ENCODE peak calls at places on chromosome 4, in six cellular contexts. V is H9, D is IMR-90, K is mesendoderm, R is neuronal stem cell, Q is trophoblast cell. S is an unnamed sample.

GRCh38 chr4:617644-618330 is 7.6 kb upstream of the PDE6B start:
- DNase-seq in R (no peak), K (peak; percentile 60), Q (peak; percentile 93), V (peak; percentile 70), D (no peak), S (no peak)

GRCh38 chr4:42371306-42372063 is 25.8 kb upstream of the SHISA3 start:
- DNase-seq in K (peak; percentile 51), D (peak; percentile 60), R (no peak), V (no peak), Q (peak; percentile 41), S (peak; percentile 59)

GRCh38 chr4:42015438-42015837 is 25.1 kb downstream of the SLC30A9 start:
- DNase-seq in R (no peak), K (no peak), D (no peak), Q (no peak), V (no peak), S (no peak)

GRCh38 chr4:136754810-136755530 is 777.3 kb downstream of the PCDH18 start:
- DNase-seq in D (peak; percentile 39), R (no peak), V (no peak), K (no peak), Q (no peak), S (peak; percentile 45)

GRCh38 chr4:129561886-129562285 is 465.9 kb downstream of the C4orf33 start:
- DNase-seq in D (no peak), V (no peak), Q (no peak), K (no peak), R (no peak), S (peak; percentile 6)

GRCh38 chr4:181618896-181619295 is 624.3 kb upstream of the TENM3 start:
- DNase-seq in R (no peak), Q (no peak), K (peak; percentile 71), V (peak; percentile 49), D (no peak), S (no peak)

GRCh38 chr4:80070880-80071620 is 2.0 kb downstream of the ANTXR2 start:
- DNase-seq in K (no peak), Q (no peak), D (peak; percentile 55), R (no peak), V (no peak), S (peak; percentile 40)

GRCh38 chr4:336099-336892 is 1.3 kb upstream of the ZNF141 start:
- DNase-seq in V (peak; percentile 29), R (peak; percentile 15), Q (peak; percentile 29), K (peak; percentile 26), D (no peak), S (peak; percentile 17)

GRCh38 chr4:189162073-189162789 is 778.4 kb upstream of the FRG1 start:
- DNase-seq in R (peak; percentile 15), V (peak; percentile 57), Q (no peak), K (peak; percentile 56), D (no peak), S (no peak)

GRCh38 chr4:109207060-109207459 is 95.4 kb downstream of the COL25A1 start:
- DNase-seq in V (no peak), Q (no peak), K (peak; percentile 20), D (peak; percentile 71), R (no peak), S (no peak)

GRCh38 chr4:46503739-46504138 is 113.8 kb upstream of the GABRA2 start:
- DNase-seq in R (no peak), D (no peak), K (no peak), Q (no peak), V (no peak), S (peak; percentile 56)

DNA sequence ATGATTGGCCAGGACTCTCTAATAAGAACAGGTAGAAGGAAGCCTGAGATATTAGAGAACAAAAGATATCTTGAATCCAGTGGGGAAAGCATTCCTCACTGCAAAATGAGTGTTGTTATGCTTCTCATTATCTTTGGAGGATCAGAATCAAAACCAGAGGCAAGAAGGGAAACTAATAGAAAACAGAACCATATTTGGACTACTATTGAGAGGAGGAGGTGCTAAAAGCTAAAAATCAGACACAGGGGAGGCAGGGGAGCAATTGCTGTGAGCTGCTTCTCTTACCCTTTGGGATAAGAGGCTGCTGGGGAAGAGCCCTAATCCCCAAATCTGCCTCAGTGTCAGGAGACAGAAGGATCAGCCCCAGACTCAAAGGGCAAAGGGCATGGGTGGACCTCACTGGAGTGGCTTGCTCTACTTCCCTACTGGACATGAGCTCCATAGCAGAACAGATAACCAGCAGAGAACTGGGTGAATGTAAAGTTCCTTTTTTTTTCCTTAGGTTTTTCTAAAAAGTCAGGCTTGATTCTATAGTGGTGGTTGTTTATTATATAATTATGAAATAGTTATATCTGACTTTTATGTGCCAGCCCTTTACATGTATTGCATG is 60.1 kb downstream of the SEPTIN11 start:
- DNase-seq in K (no peak), V (no peak), R (no peak), D (no peak), Q (no peak), S (no peak)
- H2AK5ac ChIP-seq in K (no peak overlapping the region), V (no peak overlapping the region), R (no peak overlapping the region), D (peak overlapping the region; percentile 96), Q (no peak overlapping the region), S (peak overlapping the region; percentile 67)

DNA sequence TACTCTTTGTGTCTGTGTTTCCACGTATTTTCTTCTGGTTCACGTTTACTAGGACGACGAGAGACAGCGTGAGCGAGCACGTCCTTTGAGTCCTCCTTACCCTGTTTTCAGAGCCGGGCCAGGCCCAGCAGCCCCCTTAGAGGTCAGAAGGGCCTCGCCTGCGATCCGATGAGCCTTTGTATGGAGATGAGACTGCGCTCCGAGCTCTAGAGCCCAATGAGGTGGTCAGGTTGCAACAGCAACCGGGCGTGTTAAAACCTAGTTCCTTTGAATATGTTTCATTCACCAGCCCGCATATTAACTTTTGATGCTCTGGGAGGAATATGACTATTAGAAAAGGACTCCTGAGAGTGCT is 55.6 kb upstream of the TADA2B start:
- DNase-seq in K (peak; percentile 82), V (no peak), R (no peak), D (peak; percentile 37), Q (peak; percentile 88), S (peak; percentile 43)
- H3K23ac ChIP-seq in K (no peak overlapping the region), V (no peak overlapping the region), R (no peak overlapping the region), D (peak overlapping the region; percentile 91), Q (no peak overlapping the region), S (no peak overlapping the region)

DNA sequence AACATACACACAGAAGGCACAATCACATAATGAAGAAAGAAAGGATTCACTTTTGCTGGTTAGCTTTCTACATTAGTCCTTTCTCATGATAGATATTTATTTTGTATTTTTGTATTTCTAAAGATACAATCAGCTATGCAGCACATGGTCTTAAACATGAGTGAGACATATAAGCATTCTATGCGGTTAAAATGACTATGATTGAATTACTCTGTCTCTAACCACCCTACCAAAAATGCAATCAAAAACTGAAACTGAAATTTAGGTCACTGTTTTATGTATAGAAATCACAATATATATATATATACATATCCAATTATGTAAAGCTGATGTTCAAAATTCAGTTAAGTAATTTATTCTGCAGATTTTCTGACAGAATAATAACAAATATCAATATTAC is 21.9 kb downstream of the CXXC4 start:
- DNase-seq in V (no peak), D (no peak), Q (no peak), K (no peak), R (no peak), S (no peak)
- H2AK5ac ChIP-seq in V (no peak overlapping the region), D (no peak overlapping the region), Q (no peak overlapping the region), K (no peak overlapping the region), R (no peak overlapping the region), S (no peak overlapping the region)

GRCh38 chr4:188032170-188032569 is 36.6 kb downstream of the ZFP42 start:
- DNase-seq in Q (no peak), K (peak; percentile 54), R (peak; percentile 58), D (no peak), V (peak; percentile 78), S (no peak)

GRCh38 chr4:188032583-188032982 is 37.0 kb downstream of the ZFP42 start:
- DNase-seq in K (peak; percentile 56), V (peak; percentile 66), Q (no peak), D (no peak), R (peak; percentile 51), S (no peak)

GRCh38 chr4:188031751-188032150 is 36.2 kb downstream of the ZFP42 start:
- DNase-seq in K (peak; percentile 25), V (peak; percentile 68), R (no peak), D (no peak), Q (no peak), S (no peak)

GRCh38 chr4:188030401-188030800 is 34.8 kb downstream of the ZFP42 start:
- DNase-seq in R (no peak), V (no peak), D (no peak), Q (no peak), K (no peak), S (no peak)

GRCh38 chr4:188029114-188029513 is 33.5 kb downstream of the ZFP42 start:
- DNase-seq in K (no peak), V (no peak), R (no peak), D (no peak), Q (no peak), S (no peak)
- H3K23ac ChIP-seq in K (no peak overlapping the region), V (no peak overlapping the region), R (no peak overlapping the region), D (no peak overlapping the region), Q (no peak overlapping the region), S (no peak overlapping the region)

DNA sequence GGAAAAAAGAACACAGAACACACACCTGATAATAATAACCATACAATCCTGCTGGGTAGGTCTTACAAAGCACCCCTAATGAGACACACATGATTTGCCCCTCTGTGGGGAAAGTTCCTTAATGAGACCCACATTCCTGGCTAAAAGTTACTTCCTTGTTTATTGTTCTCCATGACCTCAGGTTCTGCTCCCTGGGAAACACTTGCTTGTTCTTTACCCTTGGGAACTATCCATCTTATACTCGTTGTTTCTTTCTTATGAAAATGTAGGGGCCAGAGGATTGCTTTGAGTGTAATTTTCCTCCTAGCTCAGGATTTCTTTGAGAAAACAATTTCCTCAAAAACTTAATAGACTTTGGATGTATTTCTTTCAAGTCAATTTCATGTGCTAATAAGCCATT is 52.1 kb upstream of the PCDH10 start:
- DNase-seq in D (no peak), R (peak; percentile 43), V (peak; percentile 28), Q (no peak), K (peak; percentile 12), S (no peak)
- H2AK5ac ChIP-seq in D (no peak overlapping the region), R (no peak overlapping the region), V (no peak overlapping the region), Q (no peak overlapping the region), K (no peak overlapping the region), S (no peak overlapping the region)

GRCh38 chr4:121439669-121440068 is 58.9 kb upstream of the QRFPR start:
- DNase-seq in V (no peak), K (no peak), D (no peak), R (no peak), Q (peak; percentile 47), S (no peak)
- H3K23ac ChIP-seq in V (no peak overlapping the region), K (no peak overlapping the region), D (no peak overlapping the region), R (no peak overlapping the region), Q (no peak overlapping the region), S (no peak overlapping the region)

GRCh38 chr4:87005690-87006461 is 71.1 kb downstream of the AFF1 start:
- DNase-seq in V (no peak), D (no peak), R (no peak), K (peak; percentile 59), Q (peak; percentile 33), S (peak; percentile 59)
- H2AK5ac ChIP-seq in V (no peak overlapping the region), D (peak overlapping the region; percentile 54), R (no peak overlapping the region), K (no peak overlapping the region), Q (no peak overlapping the region), S (no peak overlapping the region)

GRCh38 chr4:17701146-17701859 is 80.1 kb downstream of the FAM184B start:
- DNase-seq in V (no peak), D (no peak), Q (no peak), K (no peak), R (no peak), S (no peak)
- H3K23ac ChIP-seq in V (no peak overlapping the region), D (no peak overlapping the region), Q (no peak overlapping the region), K (no peak overlapping the region), R (no peak overlapping the region), S (no peak overlapping the region)

S was measured in mesenchymal stem cell.